ENCODE peak calls at places on chromosome 17, in seven cellular contexts. W, N, J, D, R, K and Z are unnamed samples.

GRCh38 chr17:27982688-27983087 is 59.8 kb upstream of the NLK start:
- DNase-seq in W (no peak), D (no peak), J (no peak), N (no peak), R (no peak), K (no peak), Z (no peak)

GRCh38 chr17:57455063-57455914 is 199.0 kb downstream of the MSI2 start:
- DNase-seq in J (no peak), R (no peak), N (no peak), D (peak), W (no peak), K (no peak), Z (no peak)

GRCh38 chr17:61579961-61580360 is 11.1 kb downstream of the NACA2 start:
- DNase-seq in D (no peak), R (no peak), W (peak), N (no peak), K (no peak), J (no peak), Z (no peak)

GRCh38 chr17:40857535-40857934 is 9.5 kb downstream of the KRT12 start:
- DNase-seq in D (no peak), W (peak), K (no peak), N (no peak), R (no peak), J (no peak), Z (no peak)

GRCh38 chr17:57706761-57707160 is 38.3 kb downstream of the CCDC182 start:
- DNase-seq in N (no peak), W (no peak), D (no peak), R (no peak), J (no peak), K (no peak), Z (no peak)

GRCh38 chr17:17723354-17724261 is 42.4 kb downstream of the RAI1 start:
- DNase-seq in D (peak), R (peak), W (peak), J (no peak), K (no peak), N (peak), Z (no peak)

GRCh38 chr17:39485555-39485954 is 24.3 kb downstream of the CDK12 start:
- DNase-seq in D (peak), R (peak), N (no peak), K (no peak), J (no peak), W (peak), Z (peak)

GRCh38 chr17:7987112-7987893 is 15.1 kb upstream of the GUCY2D start:
- DNase-seq in W (peak), R (no peak), N (peak), J (peak), K (no peak), D (peak), Z (no peak)

GRCh38 chr17:82948081-82948511 is 108.3 kb upstream of the ZNF750 start:
- DNase-seq in N (no peak), D (no peak), K (no peak), R (no peak), W (no peak), J (peak), Z (no peak)

GRCh38 chr17:60827920-60828319 is 150.3 kb downstream of the BCAS3 start:
- DNase-seq in N (no peak), K (no peak), W (no peak), J (no peak), R (no peak), D (no peak), Z (no peak)

GRCh38 chr17:1484586-1485310 is 7.7 kb downstream of the MYO1C start:
- DNase-seq in N (no peak), W (peak), J (peak), K (no peak), R (peak), D (peak), Z (peak)

GRCh38 chr17:40542562-40543411 is 22.5 kb downstream of the CCR7 start:
- DNase-seq in J (peak), R (peak), N (peak), K (no peak), D (peak), W (peak), Z (peak)

GRCh38 chr17:3512512-3513171 is 36.8 kb downstream of the ASPA start:
- DNase-seq in D (no peak), W (peak), J (peak), R (peak), K (no peak), N (peak), Z (no peak)

GRCh38 chr17:61225178-61225577 is 174.5 kb upstream of the TBX2 start:
- DNase-seq in K (no peak), D (no peak), J (no peak), W (no peak), R (no peak), N (no peak), Z (no peak)

GRCh38 chr17:78661092-78661770 is 84.0 kb upstream of the DNAH17 start:
- DNase-seq in N (no peak), J (no peak), R (peak), D (peak), W (no peak), K (no peak), Z (peak)

GRCh38 chr17:79530361-79531105 is 80.3 kb downstream of the RBFOX3 start:
- DNase-seq in K (no peak), N (no peak), R (no peak), W (no peak), D (no peak), J (no peak), Z (no peak)

GRCh38 chr17:73215414-73215813 is 22.6 kb downstream of the COG1 start:
- DNase-seq in N (no peak), R (no peak), K (no peak), D (no peak), J (no peak), W (no peak), Z (no peak)

GRCh38 chr17:43341705-43342600 is 56.8 kb upstream of the ARL4D start:
- DNase-seq in R (no peak), W (peak), D (peak), K (no peak), N (no peak), J (no peak), Z (peak)

GRCh38 chr17:41751288-41751687 is 16.8 kb upstream of the HAP1 start:
- DNase-seq in R (no peak), W (no peak), D (no peak), K (no peak), N (no peak), J (no peak), Z (no peak)

GRCh38 chr17:40517981-40518380 is 16.6 kb upstream of the TNS4 start:
- DNase-seq in R (no peak), J (peak), W (no peak), N (no peak), D (no peak), K (no peak), Z (no peak)

GRCh38 chr17:876272-876671 is 94.1 kb downstream of the MRM3 start:
- DNase-seq in R (no peak), N (no peak), W (no peak), K (no peak), J (no peak), D (no peak), Z (no peak)

GRCh38 chr17:68518063-68518815 is 6.0 kb downstream of the PRKAR1A start:
- DNase-seq in D (no peak), K (no peak), N (no peak), W (no peak), R (no peak), J (no peak), Z (no peak)